ENCODE peak calls at places on chromosome 7, in six cellular contexts. X is hepatocyte, T is PC-3, O is neural progenitor cell, N is GM23248, C is endothelial cell of umbilical vein. H is an unnamed sample.
A peak's percentile ranks its signal among the peaks of the same experiment; 100 is the strongest.

GRCh38 chr7:98287486-98287959 is 6.0 kb downstream of the BRI3 start:
- DNase-seq in T (no peak), O (no peak), X (peak; percentile 77), N (no peak), C (no peak), H (no peak)

GRCh38 chr7:18133921-18134320 is 106.3 kb upstream of the PRPS1L1 start:
- DNase-seq in X (no peak), N (no peak), O (no peak), T (no peak), C (no peak), H (no peak)

GRCh38 chr7:28672397-28672797 is 260.1 kb downstream of the CREB5 start:
- DNase-seq in C (no peak), X (no peak), O (peak; percentile 75), T (no peak), N (no peak), H (no peak)

GRCh38 chr7:143391462-143392404 is 10.6 kb downstream of the ZYX start:
- DNase-seq in X (no peak), T (no peak), N (peak; percentile 89), C (peak; percentile 84), O (no peak), H (peak; percentile 87)

GRCh38 chr7:157457355-157458253 is 120.8 kb downstream of the DNAJB6 start:
- DNase-seq in N (no peak), X (no peak), C (no peak), T (no peak), O (peak; percentile 30), H (no peak)

GRCh38 chr7:155491812-155492211 is 33.9 kb downstream of the EN2 start:
- DNase-seq in T (no peak), N (no peak), O (no peak), C (no peak), X (no peak), H (no peak)

GRCh38 chr7:101134399-101134980 is 7.6 kb downstream of the SERPINE1 start:
- DNase-seq in N (peak; percentile 58), T (peak; percentile 28), X (no peak), O (peak; percentile 54), C (peak; percentile 40), H (no peak)

GRCh38 chr7:101634196-101634717 is 5.2 kb upstream of the MYL10 start:
- DNase-seq in N (no peak), O (no peak), T (no peak), X (no peak), C (no peak), H (no peak)

GRCh38 chr7:122790132-122790531 is 87.4 kb upstream of the RNF148 start:
- DNase-seq in O (no peak), T (no peak), X (no peak), C (no peak), N (no peak), H (no peak)

GRCh38 chr7:4164556-4164955 is 517.5 kb upstream of the FOXK1 start:
- DNase-seq in N (no peak), T (no peak), C (no peak), O (peak; percentile 49), X (no peak), H (no peak)

GRCh38 chr7:155509025-155509724 is 37.2 kb downstream of the CNPY1 start:
- DNase-seq in C (no peak), O (peak; percentile 49), T (no peak), N (no peak), X (no peak), H (no peak)

GRCh38 chr7:45123913-45124312 is 12.4 kb upstream of the TBRG4 start:
- DNase-seq in T (no peak), N (no peak), O (peak; percentile 64), C (no peak), X (no peak), H (no peak)

GRCh38 chr7:43612599-43613589 is 30.0 kb downstream of the STK17A start:
- DNase-seq in O (no peak), X (no peak), C (no peak), T (no peak), N (peak; percentile 84), H (peak; percentile 75)

GRCh38 chr7:27526991-27527722 is 135.5 kb downstream of the HIBADH start:
- DNase-seq in T (no peak), N (peak; percentile 9), X (peak; percentile 26), C (no peak), O (peak; percentile 14), H (no peak)

GRCh38 chr7:114051871-114052324 is 133.1 kb upstream of the PPP1R3A start:
- DNase-seq in C (no peak), N (no peak), T (no peak), X (no peak), O (no peak), H (no peak)

GRCh38 chr7:130959743-130960207 is 225.8 kb upstream of the KLF14 start:
- DNase-seq in O (no peak), C (no peak), X (no peak), N (peak; percentile 91), T (peak; percentile 35), H (peak; percentile 82)

GRCh38 chr7:82079527-82079926 is 309.7 kb upstream of the HGF start:
- DNase-seq in X (no peak), O (no peak), N (no peak), C (no peak), T (no peak), H (no peak)

GRCh38 chr7:461453-462172 is 58.0 kb downstream of the PDGFA start:
- DNase-seq in O (no peak), N (no peak), X (no peak), T (no peak), C (peak; percentile 40), H (no peak)

GRCh38 chr7:119482671-119483070 is 790.3 kb upstream of the KCND2 start:
- DNase-seq in N (no peak), T (no peak), X (no peak), O (peak; percentile 13), C (no peak), H (no peak)

GRCh38 chr7:2717293-2717904 is 29.4 kb downstream of the AMZ1 start:
- DNase-seq in T (no peak), X (peak; percentile 86), O (no peak), C (peak; percentile 72), N (no peak), H (no peak)

GRCh38 chr7:76428868-76429805 is 4.4 kb downstream of the ZP3 start:
- DNase-seq in O (no peak), T (no peak), N (peak; percentile 34), C (peak; percentile 49), X (no peak), H (no peak)

GRCh38 chr7:45181991-45182855 is 24.6 kb downstream of the RAMP3 start:
- DNase-seq in N (no peak), O (no peak), C (no peak), T (no peak), X (no peak), H (no peak)

GRCh38 chr7:32958046-32959025 is 1.1 kb downstream of the FKBP9 start:
- DNase-seq in X (peak; percentile 10), T (no peak), C (peak; percentile 72), O (no peak), N (peak; percentile 89), H (peak; percentile 39)

GRCh38 chr7:104791065-104791464 is 222.9 kb upstream of the KMT2E start:
- DNase-seq in C (peak; percentile 91), O (peak; percentile 43), N (no peak), T (peak; percentile 66), X (no peak), H (peak; percentile 30)

GRCh38 chr7:136312592-136312991 is 335.4 kb upstream of the MTPN start:
- DNase-seq in C (no peak), X (no peak), N (no peak), O (no peak), T (no peak), H (no peak)

GRCh38 chr7:30348083-30348560 is 63.7 kb downstream of the ZNRF2 start:
- DNase-seq in C (peak; percentile 76), X (peak; percentile 8), T (peak; percentile 80), O (no peak), N (peak; percentile 95), H (peak; percentile 93)

GRCh38 chr7:149261321-149261828 is 621 bp upstream of the ZNF783 start:
- DNase-seq in N (peak; percentile 91), X (peak; percentile 32), C (no peak), T (peak; percentile 62), O (peak; percentile 22), H (peak; percentile 69)

GRCh38 chr7:93693796-93694195 is 119.3 kb upstream of the CALCR start:
- DNase-seq in C (no peak), N (no peak), X (no peak), T (no peak), O (no peak), H (no peak)

GRCh38 chr7:30184804-30185487 is 50.2 kb downstream of the MTURN start:
- DNase-seq in T (no peak), C (no peak), X (no peak), O (no peak), N (no peak), H (no peak)

GRCh38 chr7:151245360-151246160 is 2.9 kb downstream of the SMARCD3 start:
- DNase-seq in X (peak; percentile 83), N (peak; percentile 61), T (peak; percentile 30), C (peak; percentile 25), O (peak; percentile 74), H (no peak)
- TF ChIP-seq EZH2 in X (no peak), N (no peak), T (no peak), C (peak; percentile 68), O (no peak), H (no peak)

GRCh38 chr7:20786779-20787651 is at the start of gene SP8:
- DNase-seq in C (peak; percentile 51), O (peak; percentile 95), X (peak; percentile 73), T (no peak), N (peak; percentile 33), H (no peak)
- TF ChIP-seq EZH2 in C (peak; percentile 80), O (no peak), X (peak; percentile 50), T (no peak), N (peak; percentile 11), H (peak; percentile 34)

DNA sequence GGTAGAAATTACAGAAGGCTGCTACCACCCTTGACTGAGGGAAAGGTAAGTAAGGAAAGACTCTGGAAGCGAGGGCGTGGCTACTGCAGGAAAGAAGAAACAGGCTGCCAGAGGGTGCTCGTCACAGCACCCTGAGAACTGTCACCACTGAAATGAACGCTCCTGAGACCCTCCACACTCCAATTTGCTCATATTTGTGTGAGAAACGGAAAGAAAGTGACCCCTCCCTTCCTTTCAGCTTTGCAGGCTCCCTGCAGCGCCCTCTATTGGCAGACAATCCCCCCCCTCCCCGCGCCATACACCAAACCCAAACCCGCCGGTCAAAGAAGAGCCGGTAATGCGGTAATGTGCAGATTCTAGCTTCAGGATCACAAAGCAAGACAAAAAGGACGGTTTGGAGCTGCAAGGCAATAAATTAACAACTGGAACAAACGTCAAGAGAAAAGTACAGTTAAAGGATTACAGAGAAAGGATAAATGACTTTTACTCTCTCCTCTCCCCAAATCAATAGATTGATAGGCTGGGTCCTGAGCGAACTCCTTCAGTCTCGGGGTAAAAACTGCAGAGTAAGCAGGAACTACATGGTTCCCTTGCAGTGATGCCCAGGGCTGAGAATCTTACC is 47.7 kb downstream of the STEAP1B start:
- DNase-seq in X (peak; percentile 76), O (peak; percentile 81), T (peak; percentile 73), N (peak; percentile 54), C (peak; percentile 51), H (peak; percentile 12)
- TF ChIP-seq EZH2 in X (no peak), O (peak; percentile 42), T (no peak), N (no peak), C (no peak), H (no peak)

DNA sequence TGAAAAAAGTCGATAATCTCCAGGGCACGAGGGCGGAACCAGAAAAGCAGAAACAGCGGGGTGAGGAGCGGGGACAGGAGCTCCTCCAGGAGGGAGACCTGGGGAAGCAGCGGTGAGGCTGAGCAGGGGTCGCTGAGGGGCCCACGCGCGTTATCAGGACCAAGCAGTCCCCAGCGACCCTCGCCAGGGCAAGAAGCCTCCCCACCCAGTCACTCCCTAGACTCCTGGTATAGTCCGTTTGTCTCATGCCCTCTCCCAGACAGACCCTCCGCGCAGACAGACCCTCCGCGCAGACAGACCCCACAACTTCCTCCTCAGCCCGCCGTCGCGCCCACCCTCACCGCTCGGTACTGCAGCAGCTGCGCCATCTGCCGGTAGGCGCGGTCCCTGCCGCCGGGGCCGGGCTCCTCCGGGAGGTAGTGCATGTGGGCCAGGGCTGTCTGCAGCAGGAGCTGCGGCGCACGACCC is 6.3 kb downstream of the ATG9B start:
- DNase-seq in O (peak; percentile 90), N (peak; percentile 73), X (peak; percentile 84), T (peak; percentile 61), C (peak; percentile 58), H (no peak)
- TF ChIP-seq EZH2 in O (no peak), N (no peak), X (no peak), T (no peak), C (no peak), H (peak; percentile 45)